ENCODE peak calls at places on chromosomes 11 and 22, in five cellular contexts. One of them, this sample, is unnamed. For H3K27me3, the result is how much of the 10 kb centered on the place peaks cover.

GRCh38 chr22:50621491-50621880 is 6.5 kb downstream of the ARSA start:
- DNase-seq in GM06990: peak
- DNase-seq in IMR-90: no peak
- DNase-seq in fibroblast of lung: no peak
- DNase-seq in uterus: no peak
- DNase-seq in this sample: no peak

GRCh38 chr11:34549271-34549670 is 35.7 kb upstream of the ELF5 start:
- DNase-seq in fibroblast of lung: no peak
- DNase-seq in GM06990: no peak
- DNase-seq in uterus: no peak
- DNase-seq in IMR-90: no peak
- DNase-seq in this sample: no peak

GRCh38 chr11:46382644-46383403 is 1.4 kb downstream of the MDK start:
- DNase-seq in IMR-90: peak
- DNase-seq in fibroblast of lung: peak
- DNase-seq in GM06990: no peak
- DNase-seq in uterus: no peak
- DNase-seq in this sample: no peak

GRCh38 chr22:19232620-19233019 is 54.1 kb upstream of the SLC25A1 start:
- DNase-seq in IMR-90: no peak
- DNase-seq in uterus: no peak
- DNase-seq in fibroblast of lung: peak
- DNase-seq in GM06990: no peak
- DNase-seq in this sample: no peak

GRCh38 chr11:121591405-121592033 is 138.8 kb upstream of the SORL1-AS1 start:
- DNase-seq in GM06990: no peak
- DNase-seq in IMR-90: peak
- DNase-seq in fibroblast of lung: peak
- DNase-seq in uterus: peak
- DNase-seq in this sample: peak

GRCh38 chr22:50184541-50185383 is 951 bp upstream of the TRABD start:
- DNase-seq in uterus: peak
- DNase-seq in GM06990: peak
- DNase-seq in fibroblast of lung: no peak
- DNase-seq in IMR-90: no peak
- DNase-seq in this sample: no peak

GRCh38 chr11:1888811-1889526 is 2.7 kb downstream of the PRR33 start:
- DNase-seq in uterus: peak
- DNase-seq in GM06990: no peak
- DNase-seq in fibroblast of lung: no peak
- DNase-seq in IMR-90: no peak
- DNase-seq in this sample: no peak

GRCh38 chr11:100562102-100562501 is 125.0 kb upstream of the ARHGAP42 start:
- DNase-seq in uterus: peak
- DNase-seq in fibroblast of lung: peak
- DNase-seq in IMR-90: peak
- DNase-seq in GM06990: no peak
- DNase-seq in this sample: no peak

GRCh38 chr11:35796542-35796941 is 134.0 kb downstream of the TRIM44 start:
- DNase-seq in GM06990: no peak
- DNase-seq in uterus: no peak
- DNase-seq in fibroblast of lung: peak
- DNase-seq in IMR-90: peak
- DNase-seq in this sample: no peak

GRCh38 chr11:1757861-1758610 is 5.7 kb downstream of the CTSD start:
- DNase-seq in fibroblast of lung: no peak
- DNase-seq in IMR-90: no peak
- DNase-seq in GM06990: no peak
- DNase-seq in uterus: no peak
- DNase-seq in this sample: no peak

DNA sequence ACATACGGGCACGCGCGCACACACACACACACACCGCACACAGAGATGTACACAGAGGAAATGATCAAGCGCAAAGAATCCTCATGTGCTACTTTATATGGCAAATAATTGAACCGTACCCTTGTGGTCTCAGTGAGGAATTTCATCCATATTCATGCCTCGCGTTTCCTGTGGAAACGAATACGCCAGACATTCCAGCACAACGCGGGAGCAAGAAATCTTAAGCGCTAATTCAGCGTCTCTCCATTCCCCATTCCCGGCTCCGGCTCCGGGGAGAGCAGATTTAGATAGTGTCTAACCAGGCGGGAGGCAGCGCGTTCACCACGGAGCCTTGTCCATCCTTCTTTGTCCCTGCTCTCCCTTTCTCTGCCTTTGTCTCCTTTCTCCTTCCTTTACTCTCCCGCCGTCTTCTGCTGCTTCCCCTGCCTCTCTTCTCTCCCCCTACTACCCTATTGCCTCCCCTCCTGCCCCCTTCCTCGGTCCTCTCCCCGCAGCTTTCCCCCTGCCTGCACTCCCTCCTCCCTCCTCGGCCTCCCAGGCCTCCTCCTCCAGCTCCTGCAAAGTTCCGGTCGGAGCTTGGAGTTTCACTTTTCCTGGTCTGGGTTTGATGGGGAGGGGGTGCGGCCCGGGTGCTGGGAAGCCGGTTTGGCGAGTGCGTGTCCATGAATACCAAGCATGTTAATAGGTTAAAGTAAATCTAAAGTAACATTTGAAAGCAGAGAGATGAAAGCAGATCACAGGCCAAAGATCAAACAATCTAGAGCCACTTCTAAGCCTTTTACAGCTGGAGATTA is 579.3 kb downstream of the BUD13 start:
- DNase-seq in IMR-90: peak
- DNase-seq in fibroblast of lung: peak
- DNase-seq in GM06990: no peak
- DNase-seq in uterus: peak
- DNase-seq in this sample: no peak
- H3K4me3 ChIP-seq in IMR-90: peak
- H3K4me3 ChIP-seq in fibroblast of lung: peak
- H3K4me3 ChIP-seq in GM06990: no peak
- H3K4me3 ChIP-seq in uterus: peak
- H3K4me3 ChIP-seq in this sample: peak

GRCh38 chr22:46931414-46931813 is 169.0 kb downstream of the TBC1D22A start:
- DNase-seq in uterus: no peak
- DNase-seq in fibroblast of lung: peak
- DNase-seq in GM06990: no peak
- DNase-seq in IMR-90: no peak
- DNase-seq in this sample: no peak
- TF ChIP-seq CTCF in uterus: no peak
- TF ChIP-seq CTCF in fibroblast of lung: no peak
- TF ChIP-seq CTCF in GM06990: no peak
- TF ChIP-seq CTCF in IMR-90: peak
- TF ChIP-seq CTCF in this sample: no peak

GRCh38 chr22:27260087-27260730 is 541.3 kb downstream of the MN1 start:
- DNase-seq in IMR-90: no peak
- DNase-seq in GM06990: no peak
- DNase-seq in uterus: no peak
- DNase-seq in fibroblast of lung: no peak
- DNase-seq in this sample: no peak
- H3K27me3 ChIP-seq in IMR-90: under half
- H3K27me3 ChIP-seq in GM06990: under half
- H3K27me3 ChIP-seq in uterus: under half
- H3K27me3 ChIP-seq in fibroblast of lung: under half
- H3K27me3 ChIP-seq in this sample: under half

GRCh38 chr22:40044102-40044869 is 49.5 kb downstream of the FAM83F start:
- DNase-seq in uterus: peak
- DNase-seq in GM06990: peak
- DNase-seq in fibroblast of lung: peak
- DNase-seq in IMR-90: peak
- DNase-seq in this sample: peak
- H3K4me3 ChIP-seq in uterus: peak
- H3K4me3 ChIP-seq in GM06990: peak
- H3K4me3 ChIP-seq in fibroblast of lung: peak
- H3K4me3 ChIP-seq in IMR-90: peak
- H3K4me3 ChIP-seq in this sample: peak